ENCODE peak calls at places on chromosomes 12 and 14, in ten cellular contexts. J is heart right ventricle, U is neural progenitor cell, I is IMR-90, F is right atrium auricular region, Z is GM23338, O is sigmoid colon, H is suprapubic skin, N is endothelial cell of umbilical vein, G is prostate gland. X is an unnamed sample.

GRCh38 chr12:54983536-54984102 is 943 bp downstream of the TESPA1 start:
- DNase-seq in J (no peak), U (no peak), I (no peak), F (no peak), Z (no peak), O (no peak), H (no peak), N (no peak), G (no peak), X (no peak)

GRCh38 chr14:59107819-59108218 is 80.6 kb upstream of the DAAM1 start:
- DNase-seq in J (no peak), U (no peak), I (no peak), F (no peak), Z (no peak), O (no peak), H (no peak), N (no peak), G (no peak), X (no peak)

GRCh38 chr12:52910248-52910883 is 5.5 kb upstream of the KRT8 start:
- DNase-seq in J (no peak), U (no peak), I (no peak), F (no peak), Z (no peak), O (no peak), H (no peak), N (no peak), G (no peak), X (no peak)

GRCh38 chr14:60981626-60982455 is 796 bp downstream of the SLC38A6 start:
- DNase-seq in J (no peak), U (peak; percentile 19), I (peak; percentile 94), F (no peak), Z (peak; percentile 19), O (no peak), H (no peak), N (peak; percentile 72), G (no peak), X (no peak)

GRCh38 chr12:102948941-102949352 is 8.5 kb upstream of the ASCL1 start:
- DNase-seq in J (peak; percentile 41), U (peak; percentile 77), I (peak; percentile 37), F (no peak), Z (peak; percentile 79), O (no peak), H (no peak), N (peak; percentile 49), G (no peak), X (peak; percentile 58)

GRCh38 chr12:15928870-15929571 is 17.9 kb downstream of the DERA start:
- DNase-seq in J (peak; percentile 23), U (peak; percentile 62), I (no peak), F (no peak), Z (peak; percentile 45), O (no peak), H (no peak), N (no peak), G (no peak), X (no peak)

GRCh38 chr12:40691913-40692616 is at the start of gene CNTN1:
- DNase-seq in J (no peak), U (peak; percentile 95), I (peak; percentile 0), F (no peak), Z (peak; percentile 96), O (peak; percentile 83), H (peak; percentile 80), N (peak; percentile 26), G (peak; percentile 46), X (peak; percentile 28)

GRCh38 chr12:50647031-50647430 is 116.9 kb upstream of the ATF1 start:
- DNase-seq in J (no peak), U (no peak), I (no peak), F (no peak), Z (no peak), O (no peak), H (no peak), N (no peak), G (no peak), X (no peak)

GRCh38 chr12:55132816-55133215 is 6.6 kb downstream of the OR9K2 start:
- DNase-seq in J (no peak), U (no peak), I (no peak), F (no peak), Z (peak; percentile 32), O (no peak), H (no peak), N (no peak), G (no peak), X (no peak)

GRCh38 chr12:130870442-130871285 is 1.2 kb upstream of the RAN start:
- DNase-seq in J (peak; percentile 48), U (peak; percentile 86), I (peak; percentile 83), F (peak; percentile 91), Z (peak; percentile 92), O (peak; percentile 83), H (peak; percentile 90), N (peak; percentile 40), G (peak; percentile 35), X (peak; percentile 48)

GRCh38 chr12:21773263-21773741 is 1.2 kb downstream of the KCNJ8 start:
- DNase-seq in J (peak; percentile 67), U (peak; percentile 73), I (peak; percentile 23), F (peak; percentile 74), Z (peak; percentile 87), O (peak; percentile 83), H (no peak), N (no peak), G (no peak), X (peak; percentile 40)

GRCh38 chr14:37246427-37246829 is 48.7 kb downstream of the MIPOL1 start:
- DNase-seq in J (no peak), U (peak; percentile 65), I (peak; percentile 63), F (no peak), Z (peak; percentile 74), O (no peak), H (no peak), N (peak; percentile 52), G (peak; percentile 24), X (no peak)

GRCh38 chr14:45526715-45527549 is 273.9 kb upstream of the MIS18BP1 start:
- DNase-seq in J (no peak), U (peak; percentile 81), I (no peak), F (no peak), Z (peak; percentile 85), O (no peak), H (no peak), N (no peak), G (no peak), X (no peak)

GRCh38 chr12:21877583-21877982 is 63.6 kb downstream of the ABCC9 start:
- DNase-seq in J (no peak), U (no peak), I (no peak), F (no peak), Z (no peak), O (no peak), H (no peak), N (no peak), G (no peak), X (no peak)

GRCh38 chr14:100570726-100571454 is 16.3 kb downstream of the BEGAIN start:
- DNase-seq in J (no peak), U (no peak), I (no peak), F (no peak), Z (no peak), O (no peak), H (no peak), N (no peak), G (no peak), X (no peak)
- H3K4me1 ChIP-seq in J (peaks cover 17% of the 10 kb centered on the region), U (peaks cover 40% of the 10 kb centered on the region), I (peaks cover 3% of the 10 kb centered on the region), F (no peaks in the 10 kb centered on the region), Z (peaks cover 17% of the 10 kb centered on the region), O (peaks cover 28% of the 10 kb centered on the region), H (peaks cover 24% of the 10 kb centered on the region), N (peaks cover 2% of the 10 kb centered on the region), G (no peaks in the 10 kb centered on the region), X (peaks cover 9% of the 10 kb centered on the region)

DNA sequence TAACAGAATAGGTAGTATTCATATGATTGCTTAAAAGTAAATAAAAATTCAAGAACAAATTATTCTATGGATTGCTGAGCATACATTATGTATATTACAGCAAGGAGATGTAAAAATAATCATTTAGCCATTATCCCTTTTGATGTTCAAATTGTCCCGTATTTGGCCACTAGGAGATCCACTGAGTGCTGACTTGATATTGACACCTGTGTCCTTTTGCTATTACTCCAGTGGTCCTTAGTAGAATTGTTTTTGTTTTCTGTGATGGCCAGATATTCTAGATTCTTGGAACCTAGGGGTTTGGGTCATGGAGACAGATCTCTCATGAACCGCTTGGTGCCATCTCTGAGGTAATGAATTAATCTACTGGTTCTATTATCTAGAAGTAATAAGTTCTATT is 16.8 kb downstream of the ERO1A start:
- DNase-seq in J (no peak), U (no peak), I (no peak), F (no peak), Z (peak; percentile 43), O (no peak), H (no peak), N (no peak), G (no peak), X (no peak)
- TF ChIP-seq CTCF in J (no peak), U (peak; percentile 47), I (peak; percentile 14), F (no peak), Z (peak; percentile 54), O (no peak), H (no peak), N (no peak), G (no peak), X (no peak)

GRCh38 chr14:68463705-68464104 is 329.2 kb downstream of the ZFP36L1 start:
- DNase-seq in J (no peak), U (no peak), I (no peak), F (no peak), Z (no peak), O (no peak), H (no peak), N (no peak), G (no peak), X (no peak)

GRCh38 chr14:68462683-68463082 is 330.2 kb downstream of the ZFP36L1 start:
- DNase-seq in J (no peak), U (no peak), I (no peak), F (no peak), Z (no peak), O (no peak), H (no peak), N (no peak), G (no peak), X (no peak)

GRCh38 chr14:68461086-68461485 is 331.8 kb downstream of the ZFP36L1 start:
- DNase-seq in J (no peak), U (no peak), I (no peak), F (no peak), Z (no peak), O (no peak), H (no peak), N (no peak), G (no peak), X (no peak)

GRCh38 chr14:68464716-68465115 is 328.2 kb downstream of the ZFP36L1 start:
- DNase-seq in J (no peak), U (no peak), I (peak; percentile 64), F (no peak), Z (no peak), O (no peak), H (no peak), N (peak; percentile 63), G (no peak), X (no peak)

GRCh38 chr14:68463299-68463698 is 329.6 kb downstream of the ZFP36L1 start:
- DNase-seq in J (no peak), U (no peak), I (no peak), F (no peak), Z (no peak), O (no peak), H (no peak), N (no peak), G (no peak), X (no peak)
- H3K4me1 ChIP-seq in J (peaks cover 21% of the 10 kb centered on the region), U (peaks cover 27% of the 10 kb centered on the region), I (peaks cover 15% of the 10 kb centered on the region), F (no peaks in the 10 kb centered on the region), Z (peaks cover 12% of the 10 kb centered on the region), O (peaks cover 45% of the 10 kb centered on the region), H (peaks cover 52% of the 10 kb centered on the region), N (peaks cover 60% of the 10 kb centered on the region), G (no peaks in the 10 kb centered on the region), X (no peaks in the 10 kb centered on the region)

DNA sequence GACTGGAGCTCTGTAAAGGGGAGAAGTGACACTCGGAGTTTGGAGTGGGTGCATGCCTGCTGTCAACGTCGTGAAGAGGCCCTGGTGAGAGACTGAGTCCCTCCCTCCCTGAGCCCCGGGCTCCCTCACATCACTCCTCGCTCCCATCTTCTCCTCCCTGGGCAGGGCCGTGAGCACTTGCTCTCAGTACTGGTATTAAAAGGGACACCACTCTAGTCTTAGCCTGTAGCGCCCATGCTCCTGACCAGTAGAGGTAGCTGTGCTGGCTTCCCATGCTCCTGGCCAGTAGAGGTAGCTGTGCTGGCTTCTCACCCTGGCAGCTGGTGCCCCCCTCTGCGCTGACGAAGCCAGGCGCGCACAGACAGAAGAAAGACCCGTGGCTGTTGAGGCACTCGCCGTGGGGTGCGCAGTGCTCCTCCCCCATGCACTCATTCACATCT is 14.7 kb downstream of the ISCA2 start:
- DNase-seq in J (no peak), U (peak; percentile 77), I (no peak), F (no peak), Z (peak; percentile 90), O (no peak), H (no peak), N (no peak), G (no peak), X (no peak)
- TF ChIP-seq CTCF in J (peak; percentile 21), U (peak; percentile 69), I (peak; percentile 52), F (no peak), Z (peak; percentile 83), O (no peak), H (no peak), N (peak; percentile 4), G (no peak), X (no peak)